ENCODE peak calls at places on chromosomes 6 and 20, in four cellular contexts. A is tibial artery, O is fibroblast of lung, J is OCI-LY7. W is an unnamed sample.

GRCh38 chr6:56692586-56693245 is 50.0 kb upstream of the DST start:
- DNase-seq in A (no peak), O (peak; percentile 48), J (no peak), W (no peak)

GRCh38 chr6:2818593-2818992 is 23.1 kb downstream of the SERPINB1 start:
- DNase-seq in A (no peak), O (peak; percentile 74), J (no peak), W (no peak)

GRCh38 chr6:17280552-17281090 is 540 bp upstream of the RBM24 start:
- DNase-seq in A (peak; percentile 78), O (peak; percentile 44), J (no peak), W (no peak)

GRCh38 chr20:31908016-31908415 is 37.6 kb downstream of the TTLL9 start:
- DNase-seq in A (no peak), O (no peak), J (no peak), W (no peak)

GRCh38 chr6:158752613-158753012 is 66.6 kb downstream of the EZR start:
- DNase-seq in A (no peak), O (peak; percentile 21), J (peak; percentile 58), W (no peak)

GRCh38 chr6:170049641-170050491 is 241.0 kb downstream of the DLL1 start:
- DNase-seq in A (peak; percentile 75), O (no peak), J (no peak), W (no peak)

GRCh38 chr20:33418033-33418432 is 16.7 kb upstream of the CDK5RAP1 start:
- DNase-seq in A (no peak), O (no peak), J (no peak), W (no peak)

GRCh38 chr6:95866732-95867131 is 149.0 kb upstream of the FUT9 start:
- DNase-seq in A (no peak), O (no peak), J (peak; percentile 9), W (no peak)

GRCh38 chr6:35731736-35732532 is 4.9 kb upstream of the ARMC12 start:
- DNase-seq in A (peak; percentile 99), O (peak; percentile 87), J (peak; percentile 94), W (peak; percentile 96)

GRCh38 chr6:169589293-169589692 is 112.5 kb downstream of the WDR27 start:
- DNase-seq in A (no peak), O (peak; percentile 85), J (peak; percentile 23), W (peak; percentile 33)

GRCh38 chr6:138869343-138869742 is 73.5 kb downstream of the ECT2L start:
- DNase-seq in A (no peak), O (peak; percentile 29), J (no peak), W (no peak)

GRCh38 chr6:47440722-47441121 is 36.9 kb upstream of the CD2AP start:
- DNase-seq in A (no peak), O (peak; percentile 3), J (peak; percentile 72), W (no peak)

GRCh38 chr6:111551521-111552231 is 54.0 kb downstream of the TRAF3IP2 start:
- DNase-seq in A (no peak), O (peak; percentile 64), J (no peak), W (no peak)

GRCh38 chr6:155881845-155882526 is 426.3 kb upstream of the NOX3 start:
- DNase-seq in A (no peak), O (no peak), J (no peak), W (no peak)

GRCh38 chr20:39105551-39105950 is 143.4 kb downstream of the DHX35 start:
- DNase-seq in A (no peak), O (no peak), J (no peak), W (no peak)

GRCh38 chr6:158635427-158636073 is 9.0 kb downstream of the DYNLT1 start:
- DNase-seq in A (peak; percentile 53), O (no peak), J (no peak), W (no peak)

GRCh38 chr6:148671952-148672351 is 74.9 kb upstream of the UST start:
- DNase-seq in A (no peak), O (no peak), J (no peak), W (no peak)

GRCh38 chr6:157461000-157461915 is 80.3 kb downstream of the ZDHHC14 start:
- DNase-seq in A (no peak), O (peak; percentile 63), J (no peak), W (peak; percentile 52)

GRCh38 chr20:62906647-62907375 is 19.5 kb downstream of the DIDO1 start:
- DNase-seq in A (peak; percentile 35), O (no peak), J (no peak), W (no peak)

GRCh38 chr6:117326396-117326795 is 61.0 kb downstream of the VGLL2 start:
- DNase-seq in A (no peak), O (peak; percentile 22), J (no peak), W (no peak)

GRCh38 chr20:58342104-58342945 is 32.8 kb downstream of the RAB22A start:
- DNase-seq in A (no peak), O (peak; percentile 78), J (no peak), W (no peak)

GRCh38 chr6:88804701-88805100 is 158.7 kb downstream of the RNGTT start:
- DNase-seq in A (no peak), O (peak; percentile 79), J (no peak), W (no peak)

GRCh38 chr6:154243793-154244768 is 112.5 kb downstream of the IPCEF1 start:
- DNase-seq in A (no peak), O (no peak), J (no peak), W (no peak)

GRCh38 chr6:154246723-154247118 is 109.9 kb downstream of the IPCEF1 start:
- DNase-seq in A (no peak), O (no peak), J (no peak), W (no peak)

GRCh38 chr6:154245542-154245941 is 111.1 kb downstream of the IPCEF1 start:
- DNase-seq in A (no peak), O (no peak), J (no peak), W (no peak)

GRCh38 chr6:154249499-154250298 is 106.9 kb downstream of the IPCEF1 start:
- DNase-seq in A (no peak), O (no peak), J (peak; percentile 2), W (peak; percentile 78)

GRCh38 chr6:154247119-154247814 is 109.3 kb downstream of the IPCEF1 start:
- DNase-seq in A (no peak), O (no peak), J (no peak), W (peak; percentile 58)
- H3K4me3 ChIP-seq in A (no peak overlapping the region), O (no peak overlapping the region), J (no peak overlapping the region), W (peak overlapping the region; percentile 69)

GRCh38 chr6:163504984-163505640 is 90.6 kb downstream of the QKI start:
- DNase-seq in A (no peak), O (no peak), J (no peak), W (no peak)

GRCh38 chr6:163513570-163514166 is 99.2 kb downstream of the QKI start:
- DNase-seq in A (no peak), O (no peak), J (no peak), W (no peak)

GRCh38 chr6:163513003-163513402 is 98.5 kb downstream of the QKI start:
- DNase-seq in A (no peak), O (no peak), J (no peak), W (no peak)

DNA sequence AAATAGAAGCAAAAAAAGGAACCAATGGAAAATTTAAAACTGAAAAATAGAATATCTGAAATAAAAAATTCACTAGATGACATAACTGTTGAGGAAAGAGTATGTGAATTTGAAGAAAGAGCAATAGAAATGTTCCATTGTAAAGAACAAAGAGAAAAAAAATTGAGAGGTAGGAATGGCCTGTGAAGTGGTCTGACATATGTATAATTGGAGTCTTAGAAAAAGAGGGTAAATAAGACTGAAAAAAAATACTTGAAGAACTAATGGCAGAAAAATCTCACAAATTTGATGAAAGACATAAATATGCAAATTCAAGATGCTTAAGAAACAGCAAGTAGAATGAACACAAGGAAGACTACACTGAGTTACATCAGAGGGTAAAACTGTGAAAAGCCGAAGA is 93.4 kb downstream of the QKI start:
- DNase-seq in A (no peak), O (no peak), J (no peak), W (no peak)
- H3K9me3 ChIP-seq in A (peaks cover 12% of the 10 kb centered on the region), O (peaks cover 2% of the 10 kb centered on the region), J (peaks cover 26% of the 10 kb centered on the region), W (peaks cover 8% of the 10 kb centered on the region)

DNA sequence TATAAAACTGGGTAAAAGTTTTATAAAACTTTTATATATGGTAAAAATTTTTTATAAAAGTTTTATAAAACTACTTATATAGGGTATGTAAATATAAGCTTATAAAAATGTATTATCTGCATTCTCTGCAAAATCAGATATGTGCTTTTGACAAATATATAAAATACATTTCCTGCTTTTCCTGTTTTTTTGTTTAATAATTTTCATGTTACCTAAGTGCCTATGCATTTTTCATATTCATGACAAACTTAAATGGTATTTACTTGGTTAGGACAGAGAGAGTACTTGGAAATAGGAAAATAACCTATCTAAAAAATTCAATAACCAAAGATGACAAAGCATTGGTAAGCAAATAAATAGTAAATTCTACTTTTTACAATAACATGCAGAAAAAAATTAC is 41.2 kb downstream of the ADGRG6 start:
- DNase-seq in A (no peak), O (no peak), J (no peak), W (no peak)
- H3K27ac ChIP-seq in A (no peak overlapping the region), O (no peak overlapping the region), J (no peak overlapping the region), W (no peak overlapping the region)

DNA sequence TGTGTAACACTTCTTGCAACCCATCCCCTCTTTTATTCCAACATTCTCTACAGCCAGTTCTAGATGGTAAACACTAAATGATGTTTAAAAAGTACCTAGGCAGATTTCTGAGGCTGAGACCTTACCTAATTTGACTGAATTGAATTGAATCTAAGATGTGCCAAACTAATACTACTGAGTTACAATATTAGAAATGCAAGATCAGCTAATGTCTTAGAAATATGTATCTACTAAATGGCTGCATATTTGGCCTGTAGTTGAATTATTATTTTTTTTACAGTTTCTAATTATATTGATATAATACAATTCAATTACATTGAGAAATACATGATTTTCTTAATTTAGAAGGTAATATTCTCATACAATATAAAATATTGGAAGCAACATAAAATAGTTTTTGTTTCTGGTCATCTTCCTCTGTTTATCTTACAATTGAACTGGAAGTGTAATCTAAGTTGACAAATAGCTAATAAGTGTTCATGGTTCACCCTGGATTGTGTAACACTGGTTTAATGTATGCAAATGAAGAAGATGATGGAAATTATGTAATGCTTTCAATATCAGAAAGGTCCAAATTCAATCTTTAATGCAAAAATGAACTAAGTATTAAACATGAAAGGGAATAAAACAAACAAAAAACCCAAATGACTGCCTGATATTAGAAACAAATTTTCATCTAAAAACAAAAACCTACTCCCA is 2.9 kb downstream of the MAP3K7 start:
- DNase-seq in A (no peak), O (no peak), J (no peak), W (no peak)
- H3K4me3 ChIP-seq in A (no peak overlapping the region), O (peak overlapping the region; percentile 96), J (no peak overlapping the region), W (no peak overlapping the region)

GRCh38 chr6:34259529-34260069 is 10.8 kb upstream of the SMIM29 start:
- DNase-seq in A (peak; percentile 3), O (no peak), J (no peak), W (no peak)
- H3K9me3 ChIP-seq in A (no peaks in the 10 kb centered on the region), O (no peaks in the 10 kb centered on the region), J (peaks cover 6% of the 10 kb centered on the region), W (no peaks in the 10 kb centered on the region)

GRCh38 chr20:22984008-22984407 is 51.1 kb upstream of the SSTR4 start:
- DNase-seq in A (no peak), O (no peak), J (no peak), W (no peak)
- H3K27ac ChIP-seq in A (no peak overlapping the region), O (no peak overlapping the region), J (no peak overlapping the region), W (no peak overlapping the region)